ENCODE peak calls at places on chromosomes 2 and 18, in ten cellular contexts. P is fibroblast of lung; L is BE2C; G is upper lobe of right lung; T is RWPE2; R is pancreas; Y is CD8-positive, alpha-beta T cell; D is IMR-90; M is kidney; N is naive thymus-derived CD4-positive, alpha-beta T cell. E is an unnamed sample. For H3K4me1, the result is how much of the 10 kb centered on the place peaks cover.

GRCh38 chr2:108535380-108535677 is 1.1 kb downstream of the LIMS1 start:
- DNase-seq in D (no peak), G (no peak), R (no peak), L (no peak), P (peak), M (no peak), N (no peak), Y (no peak), T (no peak), E (no peak)

GRCh38 chr2:1501196-1501851 is 88.1 kb downstream of the TPO start:
- DNase-seq in N (no peak), M (peak), D (no peak), R (no peak), P (no peak), Y (no peak), T (peak), L (no peak), G (peak), E (no peak)

GRCh38 chr2:226413498-226414130 is 386.0 kb downstream of the IRS1 start:
- DNase-seq in P (no peak), R (no peak), T (no peak), L (no peak), N (no peak), D (peak), M (no peak), G (no peak), Y (no peak), E (no peak)

GRCh38 chr2:72141881-72142742 is 5.5 kb downstream of the CYP26B1 start:
- DNase-seq in T (no peak), N (no peak), G (peak), P (no peak), Y (no peak), D (no peak), L (no peak), M (no peak), R (no peak), E (no peak)

GRCh38 chr2:195737531-195738162 is 80.6 kb downstream of the SLC39A10 start:
- DNase-seq in G (no peak), N (no peak), Y (no peak), M (no peak), L (no peak), R (no peak), D (peak), P (peak), T (no peak), E (no peak)

GRCh38 chr2:176682278-176682677 is 413.0 kb downstream of the MTX2 start:
- DNase-seq in M (no peak), L (no peak), R (no peak), D (no peak), Y (no peak), G (no peak), N (no peak), P (peak), T (no peak), E (no peak)

GRCh38 chr2:147082850-147083522 is 761.8 kb upstream of the ACVR2A start:
- DNase-seq in M (no peak), R (peak), L (peak), G (no peak), T (no peak), N (peak), P (peak), Y (no peak), D (peak), E (peak)

GRCh38 chr2:71614976-71615768 is 161.8 kb downstream of the DYSF start:
- DNase-seq in P (peak), N (no peak), M (peak), T (peak), R (peak), G (peak), L (no peak), Y (no peak), D (peak), E (no peak)

GRCh38 chr18:36328916-36329315 is 31.4 kb downstream of the FHOD3 start:
- DNase-seq in L (no peak), N (no peak), R (no peak), G (no peak), P (no peak), M (no peak), Y (no peak), T (no peak), D (no peak), E (no peak)

DNA sequence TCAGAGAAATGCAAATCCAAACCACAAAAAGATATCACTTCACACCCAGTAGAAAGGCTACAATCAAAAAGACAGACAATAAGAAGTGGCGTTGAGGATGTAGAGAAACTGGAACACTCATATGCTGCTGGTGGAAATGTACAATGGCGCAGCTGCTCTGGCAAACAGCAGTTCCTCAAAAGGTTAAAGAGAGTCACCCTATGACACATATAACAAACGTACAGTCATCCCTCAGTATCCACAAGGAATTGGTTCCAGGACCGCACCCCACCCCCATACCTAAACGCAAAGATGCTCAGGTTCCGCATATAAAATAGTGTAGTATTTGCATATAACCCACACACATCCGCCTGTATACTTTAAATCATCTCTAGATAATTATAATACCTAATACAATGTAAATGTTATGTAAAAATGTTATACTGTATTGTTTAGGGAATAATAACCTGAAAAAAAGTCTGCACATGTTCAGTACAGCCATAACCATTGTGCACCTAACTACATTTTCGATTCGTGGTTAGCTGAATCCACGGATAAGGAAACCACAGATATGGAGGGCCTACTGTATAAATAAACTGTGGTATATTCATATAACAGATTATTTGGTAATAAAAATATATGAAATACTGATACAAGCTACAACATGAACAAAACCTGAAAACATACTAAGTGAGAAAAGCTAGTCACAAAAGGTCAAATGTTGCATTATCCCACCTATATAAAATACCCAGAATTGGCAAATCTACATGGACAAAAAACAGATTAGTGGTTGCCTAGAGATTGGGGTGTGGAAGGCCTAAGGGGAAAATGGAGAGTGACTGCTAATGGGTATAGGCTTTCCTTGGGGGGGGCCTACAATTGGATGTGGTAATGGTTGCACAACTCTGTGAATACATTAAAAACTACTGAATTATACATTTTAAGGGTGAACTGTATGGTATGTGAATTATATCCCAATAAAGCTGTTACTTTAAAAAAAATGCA is 37.5 kb downstream of the UXS1 start:
- DNase-seq in T (no peak), Y (no peak), G (no peak), L (no peak), M (no peak), P (peak), N (no peak), R (no peak), D (peak), E (no peak)
- H3K4me1 ChIP-seq in T (under half), Y (half or more), G (under half), L (under half), M (under half), P (under half), N (under half), R (under half), D (under half), E (under half)

DNA sequence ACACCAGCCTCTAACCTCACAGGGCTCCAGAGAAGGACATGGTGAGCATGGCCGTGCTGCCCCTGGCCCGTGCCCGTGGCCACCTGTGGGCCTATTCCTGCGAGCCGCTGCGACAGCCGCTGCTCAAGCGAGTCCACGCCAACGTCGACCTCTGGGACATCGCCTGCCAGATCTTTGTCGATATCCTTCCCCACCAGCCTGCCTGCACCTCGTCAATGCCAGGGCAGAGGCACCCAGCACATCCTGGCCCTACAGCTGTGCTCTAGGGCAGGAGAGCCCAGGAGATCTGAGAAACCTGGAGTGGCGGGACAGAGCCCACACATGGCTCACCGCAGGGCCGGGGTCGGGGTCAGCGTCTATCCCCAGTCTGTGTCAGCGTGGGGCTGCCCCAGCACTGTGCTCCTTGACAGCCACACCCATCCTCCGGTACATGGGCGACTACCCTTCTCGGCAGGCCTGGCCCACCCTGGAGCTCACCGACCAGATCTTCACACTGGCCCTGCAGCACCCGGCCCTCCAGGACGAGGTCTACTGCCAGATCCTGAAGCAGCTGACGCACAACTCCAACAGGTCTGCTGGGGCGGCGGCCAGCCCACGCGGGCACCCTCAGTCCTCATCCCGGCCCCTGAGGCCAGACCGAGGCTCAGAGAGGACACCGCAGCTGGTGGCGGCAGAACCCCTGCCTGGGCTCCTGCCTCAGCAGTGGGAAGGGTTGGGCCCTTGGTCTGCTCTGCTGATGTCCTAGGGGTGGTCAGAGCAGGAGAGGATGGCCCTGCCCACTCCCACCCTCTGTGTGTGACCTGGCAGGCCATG is 14.6 kb upstream of the GPR17 start:
- DNase-seq in Y (no peak), R (no peak), G (no peak), T (no peak), L (no peak), P (no peak), D (no peak), N (no peak), M (no peak), E (no peak)
- H3K4me1 ChIP-seq in Y (under half), R (under half), G (under half), T (under half), L (under half), P (under half), D (under half), N (under half), M (under half), E (under half)

DNA sequence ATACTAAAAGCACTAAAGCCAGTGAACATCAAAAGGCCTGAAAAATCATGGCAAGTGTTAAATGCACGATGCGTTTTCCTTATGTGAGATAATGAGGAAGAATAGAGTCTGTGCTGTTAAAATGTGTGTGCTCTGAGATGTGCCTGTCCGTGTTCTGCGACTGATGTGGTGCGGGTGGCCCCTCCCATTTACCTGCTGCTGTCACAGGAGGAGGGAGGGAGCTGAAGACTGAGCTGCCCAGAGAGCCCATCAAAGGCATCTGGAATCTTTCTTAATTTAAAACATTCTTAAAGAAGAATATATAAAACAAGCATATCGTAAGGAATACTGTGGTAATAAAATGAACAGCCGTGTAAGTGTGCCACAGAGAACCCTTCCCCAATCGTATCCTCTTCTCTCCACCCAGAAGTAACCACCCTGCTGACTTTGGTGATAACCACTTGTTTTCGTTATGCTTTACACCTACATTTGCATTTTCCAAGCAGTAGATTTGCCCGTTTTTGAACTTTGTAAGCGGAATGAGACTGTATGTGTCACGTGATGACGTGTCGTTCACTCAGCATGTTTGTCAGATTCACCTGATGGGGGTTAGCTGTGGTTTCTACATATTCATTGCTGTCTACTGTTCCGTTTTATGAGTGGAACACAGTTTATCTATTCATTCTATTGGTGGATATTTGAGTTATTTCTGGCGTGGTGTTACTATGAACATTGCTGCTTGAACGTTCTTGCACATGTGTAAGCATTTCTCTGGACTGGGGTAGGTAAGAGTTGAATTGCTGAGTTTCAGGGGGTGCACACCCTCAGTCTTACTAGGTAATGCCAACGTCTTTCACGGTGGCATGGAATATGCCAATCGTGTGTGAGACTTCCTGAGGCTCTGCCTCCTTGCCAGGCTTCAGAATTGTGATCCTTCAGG is 56.7 kb upstream of the TXNDC2 start:
- DNase-seq in D (no peak), G (no peak), Y (no peak), L (no peak), T (no peak), M (no peak), N (no peak), R (no peak), P (no peak), E (no peak)
- H3K4me1 ChIP-seq in D (under half), G (under half), Y (under half), L (under half), T (under half), M (under half), N (under half), R (under half), P (under half), E (under half)

GRCh38 chr2:216603884-216604245 is 29.4 kb upstream of the IGFBP2 start:
- DNase-seq in G (no peak), D (no peak), P (peak), R (no peak), T (no peak), L (no peak), M (no peak), Y (no peak), N (no peak), E (no peak)
- H3K4me1 ChIP-seq in G (under half), D (under half), P (under half), R (under half), T (under half), L (under half), M (under half), Y (under half), N (under half), E (under half)